ENCODE peak calls at places on chromosomes 3 and 15, in four cellular contexts. S, V, C and F are unnamed samples.

GRCh38 chr3:77169844-77170243 is 129.9 kb downstream of the ROBO2 start:
- DNase-seq in S (no peak), V (no peak), C (no peak), F (no peak)

GRCh38 chr3:8650583-8651416 is 6.2 kb upstream of the SSUH2 start:
- DNase-seq in V (no peak), C (no peak), S (no peak), F (no peak)

GRCh38 chr3:146800484-146800883 is 195.3 kb upstream of the PLSCR5 start:
- DNase-seq in V (no peak), S (no peak), C (no peak), F (no peak)

GRCh38 chr15:40999190-40999589 is 45.9 kb downstream of the CHAC1 start:
- DNase-seq in S (peak; percentile 98), C (peak; percentile 29), V (no peak), F (no peak)

GRCh38 chr3:97821413-97821809 is 400 bp upstream of the CRYBG3 start:
- DNase-seq in C (peak; percentile 57), S (no peak), V (no peak), F (peak; percentile 61)

GRCh38 chr15:52247481-52247880 is 48.1 kb downstream of the MYO5C start:
- DNase-seq in C (no peak), V (no peak), S (no peak), F (no peak)

GRCh38 chr3:115626006-115626409 is 2.7 kb downstream of the GAP43 start:
- DNase-seq in V (no peak), S (no peak), C (no peak), F (no peak)

GRCh38 chr3:182722938-182723337 is 70.4 kb upstream of the ATP11B start:
- DNase-seq in C (no peak), V (no peak), S (no peak), F (no peak)

GRCh38 chr3:9785602-9786001 is 6.7 kb downstream of the TADA3 start:
- DNase-seq in S (no peak), C (no peak), V (no peak), F (no peak)

GRCh38 chr3:31713820-31714511 is 181.2 kb downstream of the STT3B start:
- DNase-seq in V (no peak), S (no peak), C (no peak), F (no peak)

GRCh38 chr15:66670698-66671580 is 31.1 kb upstream of the SMAD6 start:
- DNase-seq in S (no peak), V (no peak), C (no peak), F (no peak)

GRCh38 chr3:84978833-84979232 is 20.0 kb downstream of the CADM2 start:
- DNase-seq in C (no peak), S (no peak), V (no peak), F (peak; percentile 55)

GRCh38 chr15:60585743-60586708 is 107.1 kb upstream of the ICE2 start:
- DNase-seq in C (peak; percentile 82), V (no peak), S (peak; percentile 78), F (peak; percentile 39)

GRCh38 chr3:46660543-46661523 is 32.6 kb downstream of the ALS2CL start:
- DNase-seq in S (no peak), V (no peak), C (no peak), F (no peak)

GRCh38 chr15:99138491-99138982 is 33.7 kb downstream of the SYNM start:
- DNase-seq in S (no peak), C (no peak), V (no peak), F (no peak)

GRCh38 chr15:65412556-65412955 is 10.2 kb downstream of the IGDCC4 start:
- DNase-seq in V (no peak), S (no peak), C (no peak), F (no peak)

GRCh38 chr3:7779331-7779730 is 722.3 kb upstream of the LMCD1 start:
- DNase-seq in C (peak; percentile 54), S (no peak), V (no peak), F (no peak)

GRCh38 chr3:55541016-55541415 is 53.9 kb upstream of the WNT5A start:
- DNase-seq in C (no peak), S (no peak), V (no peak), F (no peak)

GRCh38 chr3:32325957-32326356 is 65.7 kb upstream of the CMTM7 start:
- DNase-seq in C (no peak), V (no peak), S (no peak), F (no peak)

GRCh38 chr15:57610130-57610529 is 18.4 kb downstream of the MYZAP start:
- DNase-seq in S (peak; percentile 50), C (peak; percentile 62), V (no peak), F (no peak)

GRCh38 chr3:174409085-174409743 is 449.9 kb upstream of the NAALADL2 start:
- DNase-seq in V (no peak), S (no peak), C (no peak), F (no peak)

GRCh38 chr15:65980824-65981456 is 111.6 kb downstream of the RAB11A start:
- DNase-seq in S (peak; percentile 79), V (no peak), C (peak; percentile 78), F (peak; percentile 43)

GRCh38 chr3:28328188-28329151 is 20.1 kb upstream of the ZCWPW2 start:
- DNase-seq in S (peak; percentile 33), C (peak; percentile 61), V (no peak), F (no peak)

GRCh38 chr15:70539409-70539808 is 223.9 kb downstream of the UACA start:
- DNase-seq in V (no peak), S (no peak), C (no peak), F (no peak)

GRCh38 chr3:140438736-140439505 is 238.9 kb upstream of the TRIM42 start:
- DNase-seq in S (no peak), C (no peak), V (no peak), F (no peak)

GRCh38 chr15:44719293-44719999 is 8.1 kb downstream of the B2M start:
- DNase-seq in C (peak; percentile 27), V (no peak), S (peak; percentile 69), F (no peak)

GRCh38 chr3:100968908-100969556 is 24.2 kb downstream of the ABI3BP start:
- DNase-seq in V (no peak), S (no peak), C (peak; percentile 20), F (no peak)

GRCh38 chr15:77327168-77327567 is 92.7 kb downstream of the PEAK1 start:
- DNase-seq in S (no peak), C (peak; percentile 21), V (no peak), F (no peak)

GRCh38 chr3:180277036-180277435 is 240.3 kb upstream of the PEX5L start:
- DNase-seq in S (peak; percentile 42), C (no peak), V (no peak), F (no peak)

GRCh38 chr15:75731248-75732100 is 18.8 kb upstream of the CSPG4 start:
- DNase-seq in V (no peak), S (peak; percentile 51), C (peak; percentile 73), F (no peak)

GRCh38 chr15:75171408-75171807 is 30.3 kb upstream of the C15orf39 start:
- DNase-seq in V (no peak), S (peak; percentile 90), C (peak; percentile 59), F (no peak)

GRCh38 chr3:171986755-171987535 is 52.4 kb upstream of the FNDC3B start:
- DNase-seq in C (no peak), S (no peak), V (no peak), F (no peak)